ENCODE peak calls at places on chromosomes 4 and X, in seven cellular contexts. V is omental fat pad, P is iris pigment epithelial cell, T is GM06990, W is gastrocnemius medialis, E is NCI-H748 treated with DMSO at 0.1 percent for 48 hours, A is left lung. G is an unnamed sample.

GRCh38 chr4:66169341-66169740 is 499.1 kb upstream of the EPHA5 start:
- DNase-seq in V (no peak), P (peak), T (no peak), W (no peak), E (peak), A (no peak), G (no peak)

GRCh38 chrX:108178099-108178498 is 86.5 kb downstream of the ATG4A start:
- DNase-seq in V (no peak), P (no peak), T (no peak), W (no peak), E (no peak), A (no peak), G (no peak)

GRCh38 chrX:46620505-46620904 is 46.9 kb downstream of the CHST7 start:
- DNase-seq in V (no peak), P (peak), T (no peak), W (no peak), E (no peak), A (no peak), G (no peak)

GRCh38 chrX:37485429-37485828 is 86.0 kb upstream of the LANCL3 start:
- DNase-seq in V (no peak), P (no peak), T (no peak), W (no peak), E (no peak), A (no peak), G (no peak)

GRCh38 chrX:104330966-104331365 is 76.2 kb upstream of the ESX1 start:
- DNase-seq in V (no peak), P (peak), T (no peak), W (no peak), E (no peak), A (no peak), G (no peak)

GRCh38 chr4:145061325-145061920 is 36.6 kb downstream of the ANAPC10 start:
- DNase-seq in V (no peak), P (peak), T (no peak), W (no peak), E (peak), A (no peak), G (peak)

GRCh38 chrX:10971176-10971575 is 140.0 kb upstream of the HCCS start:
- DNase-seq in V (no peak), P (peak), T (no peak), W (no peak), E (no peak), A (no peak), G (no peak)

GRCh38 chr4:98027827-98028226 is 115.4 kb downstream of the STPG2 start:
- DNase-seq in V (no peak), P (peak), T (no peak), W (no peak), E (no peak), A (no peak), G (no peak)

GRCh38 chr4:186701273-186701672 is 22.4 kb downstream of the FAT1 start:
- DNase-seq in V (no peak), P (no peak), T (no peak), W (no peak), E (no peak), A (no peak), G (no peak)

GRCh38 chr4:43680416-43680815 is 768.2 kb downstream of the KCTD8 start:
- DNase-seq in V (no peak), P (no peak), T (no peak), W (no peak), E (no peak), A (no peak), G (no peak)

GRCh38 chrX:39150210-39150609 is 349.0 kb downstream of the MID1IP1 start:
- DNase-seq in V (no peak), P (no peak), T (no peak), W (no peak), E (no peak), A (no peak), G (no peak)

GRCh38 chr4:165185448-165185847 is 21.9 kb upstream of the KLHL2 start:
- DNase-seq in V (no peak), P (no peak), T (no peak), W (no peak), E (no peak), A (no peak), G (no peak)

GRCh38 chr4:53928825-53929224 is 135.6 kb downstream of the CHIC2 start:
- DNase-seq in V (no peak), P (peak), T (no peak), W (no peak), E (no peak), A (no peak), G (no peak)

GRCh38 chr4:144967161-144967560 is 130.8 kb downstream of the ANAPC10 start:
- DNase-seq in V (no peak), P (no peak), T (peak), W (no peak), E (no peak), A (no peak), G (peak)

GRCh38 chr4:123568936-123569335 is 172.3 kb downstream of the SPRY1 start:
- DNase-seq in V (no peak), P (no peak), T (no peak), W (no peak), E (no peak), A (no peak), G (no peak)

GRCh38 chrX:125497667-125498066 is 178.0 kb downstream of the TEX13C start:
- DNase-seq in V (no peak), P (no peak), T (no peak), W (no peak), E (no peak), A (no peak), G (no peak)

GRCh38 chrX:14489437-14489836 is 39.9 kb upstream of the GLRA2 start:
- DNase-seq in V (no peak), P (no peak), T (no peak), W (no peak), E (no peak), A (no peak), G (peak)

GRCh38 chrX:10190367-10190766 is 33.6 kb downstream of the CLCN4 start:
- DNase-seq in V (no peak), P (peak), T (no peak), W (no peak), E (peak), A (no peak), G (peak)

GRCh38 chr4:73822389-73822788 is 14.1 kb upstream of the CXCL6 start:
- DNase-seq in V (no peak), P (peak), T (no peak), W (no peak), E (no peak), A (no peak), G (no peak)

GRCh38 chr4:80446664-80447063 is 111.1 kb downstream of the CFAP299 start:
- DNase-seq in V (no peak), P (peak), T (no peak), W (no peak), E (no peak), A (no peak), G (no peak)

GRCh38 chrX:134868766-134869495 is 121.9 kb upstream of the SMIM10 start:
- DNase-seq in V (no peak), P (peak), T (no peak), W (no peak), E (no peak), A (no peak), G (no peak)

GRCh38 chr4:47184071-47184470 is 152.7 kb downstream of the GABRB1 start:
- DNase-seq in V (no peak), P (no peak), T (no peak), W (no peak), E (no peak), A (no peak), G (no peak)

GRCh38 chrX:109533631-109534030 is 3.0 kb upstream of the NXT2 start:
- DNase-seq in V (no peak), P (peak), T (no peak), W (no peak), E (no peak), A (no peak), G (no peak)

GRCh38 chr4:151687021-151687640 is 73.7 kb downstream of the GATB start:
- DNase-seq in V (no peak), P (peak), T (no peak), W (no peak), E (no peak), A (no peak), G (no peak)

GRCh38 chr4:150126201-150126879 is 48.1 kb downstream of the DCLK2 start:
- DNase-seq in V (no peak), P (peak), T (peak), W (no peak), E (no peak), A (no peak), G (peak)

GRCh38 chr4:41144812-41145211 is 69.5 kb downstream of the APBB2 start:
- DNase-seq in V (no peak), P (no peak), T (no peak), W (no peak), E (no peak), A (no peak), G (no peak)

GRCh38 chrX:39491548-39492297 is 606.0 kb downstream of the BCOR start:
- DNase-seq in V (no peak), P (no peak), T (peak), W (no peak), E (no peak), A (no peak), G (peak)

GRCh38 chrX:1246816-1247215 is 21.8 kb upstream of the CSF2RA start:
- DNase-seq in V (peak), P (peak), T (peak), W (no peak), E (no peak), A (peak), G (peak)

GRCh38 chr4:189126040-189126439 is 814.6 kb upstream of the FRG1 start:
- DNase-seq in V (no peak), P (no peak), T (no peak), W (no peak), E (no peak), A (no peak), G (no peak)

GRCh38 chr4:139367421-139368090 is 65.3 kb upstream of the NDUFC1 start:
- DNase-seq in V (no peak), P (peak), T (no peak), W (no peak), E (no peak), A (no peak), G (no peak)

GRCh38 chr4:5888706-5889696 is 3.9 kb downstream of the CRMP1 start:
- DNase-seq in V (no peak), P (no peak), T (no peak), W (no peak), E (no peak), A (no peak), G (no peak)

GRCh38 chr4:14151099-14151498 is 523.6 kb upstream of the BOD1L1 start:
- DNase-seq in V (no peak), P (peak), T (no peak), W (no peak), E (no peak), A (no peak), G (no peak)

GRCh38 chr4:105060628-105061027 is 86.0 kb upstream of the TET2 start:
- DNase-seq in V (no peak), P (peak), T (peak), W (no peak), E (no peak), A (no peak), G (peak)

GRCh38 chr4:38601244-38601915 is 62.6 kb upstream of the KLF3 start:
- DNase-seq in V (no peak), P (peak), T (no peak), W (no peak), E (peak), A (no peak), G (no peak)

G was measured in GM12865.